ENCODE peak calls at places on chromosomes 6 and 20, in five cellular contexts. One of them, this sample, is unnamed.

GRCh38 chr6:26243132-26243531 is 121.9 kb upstream of the BTN3A2 start:
- DNase-seq in prostate gland: no peak
- DNase-seq in A549: no peak
- DNase-seq in fibroblast of pulmonary artery: no peak
- DNase-seq in hepatocyte: peak; percentile 78
- DNase-seq in this sample: no peak

GRCh38 chr6:25659633-25660368 is 7.8 kb downstream of the SCGN start:
- DNase-seq in prostate gland: no peak
- DNase-seq in A549: no peak
- DNase-seq in fibroblast of pulmonary artery: no peak
- DNase-seq in hepatocyte: no peak
- DNase-seq in this sample: no peak

GRCh38 chr20:13009682-13010406 is 1.1 kb downstream of the SPTLC3 start:
- DNase-seq in prostate gland: peak; percentile 71
- DNase-seq in A549: no peak
- DNase-seq in fibroblast of pulmonary artery: peak; percentile 98
- DNase-seq in hepatocyte: peak; percentile 59
- DNase-seq in this sample: peak; percentile 77

GRCh38 chr6:150992682-150993081 is 127.2 kb downstream of the MTHFD1L start:
- DNase-seq in prostate gland: no peak
- DNase-seq in A549: no peak
- DNase-seq in fibroblast of pulmonary artery: no peak
- DNase-seq in hepatocyte: no peak
- DNase-seq in this sample: no peak

GRCh38 chr20:62734881-62735280 is 26.2 kb downstream of the NTSR1 start:
- DNase-seq in prostate gland: no peak
- DNase-seq in A549: no peak
- DNase-seq in fibroblast of pulmonary artery: no peak
- DNase-seq in hepatocyte: no peak
- DNase-seq in this sample: no peak

GRCh38 chr6:34017106-34017805 is 128.6 kb downstream of the GRM4 start:
- DNase-seq in prostate gland: no peak
- DNase-seq in A549: no peak
- DNase-seq in fibroblast of pulmonary artery: no peak
- DNase-seq in hepatocyte: no peak
- DNase-seq in this sample: no peak

GRCh38 chr6:168885196-168885595 is 368.4 kb downstream of the THBS2 start:
- DNase-seq in prostate gland: no peak
- DNase-seq in A549: no peak
- DNase-seq in fibroblast of pulmonary artery: no peak
- DNase-seq in hepatocyte: no peak
- DNase-seq in this sample: no peak

GRCh38 chr20:18856873-18857272 is 43.3 kb downstream of the SCP2D1 start:
- DNase-seq in prostate gland: no peak
- DNase-seq in A549: no peak
- DNase-seq in fibroblast of pulmonary artery: no peak
- DNase-seq in hepatocyte: no peak
- DNase-seq in this sample: no peak

GRCh38 chr6:5213851-5214507 is 46.8 kb downstream of the LYRM4 start:
- DNase-seq in prostate gland: no peak
- DNase-seq in A549: no peak
- DNase-seq in fibroblast of pulmonary artery: peak; percentile 64
- DNase-seq in hepatocyte: no peak
- DNase-seq in this sample: no peak

GRCh38 chr6:20025681-20026080 is 186.6 kb downstream of the MBOAT1 start:
- DNase-seq in prostate gland: no peak
- DNase-seq in A549: no peak
- DNase-seq in fibroblast of pulmonary artery: no peak
- DNase-seq in hepatocyte: no peak
- DNase-seq in this sample: no peak

GRCh38 chr6:32637219-32637880 is at the start of gene HLA-DQA1:
- DNase-seq in prostate gland: no peak
- DNase-seq in A549: no peak
- DNase-seq in fibroblast of pulmonary artery: no peak
- DNase-seq in hepatocyte: no peak
- DNase-seq in this sample: peak; percentile 95

GRCh38 chr20:33947709-33948295 is 45.9 kb upstream of the RALY start:
- DNase-seq in prostate gland: no peak
- DNase-seq in A549: peak; percentile 88
- DNase-seq in fibroblast of pulmonary artery: peak; percentile 49
- DNase-seq in hepatocyte: peak; percentile 19
- DNase-seq in this sample: peak; percentile 64

GRCh38 chr6:127520061-127520460 is 926 bp upstream of the MTCL3 start:
- DNase-seq in prostate gland: no peak
- DNase-seq in A549: peak; percentile 11
- DNase-seq in fibroblast of pulmonary artery: peak; percentile 44
- DNase-seq in hepatocyte: peak; percentile 15
- DNase-seq in this sample: no peak

GRCh38 chr6:13404115-13404891 is 76.0 kb upstream of the TBC1D7 start:
- DNase-seq in prostate gland: no peak
- DNase-seq in A549: no peak
- DNase-seq in fibroblast of pulmonary artery: peak; percentile 79
- DNase-seq in hepatocyte: no peak
- DNase-seq in this sample: no peak

GRCh38 chr20:61178431-61179080 is 73.5 kb upstream of the CDH4 start:
- DNase-seq in prostate gland: no peak
- DNase-seq in A549: no peak
- DNase-seq in fibroblast of pulmonary artery: no peak
- DNase-seq in hepatocyte: peak; percentile 61
- DNase-seq in this sample: no peak

GRCh38 chr6:132483779-132484679 is 28.9 kb downstream of the STX7 start:
- DNase-seq in prostate gland: peak; percentile 43
- DNase-seq in A549: peak; percentile 56
- DNase-seq in fibroblast of pulmonary artery: peak; percentile 84
- DNase-seq in hepatocyte: peak; percentile 76
- DNase-seq in this sample: peak; percentile 81

DNA sequence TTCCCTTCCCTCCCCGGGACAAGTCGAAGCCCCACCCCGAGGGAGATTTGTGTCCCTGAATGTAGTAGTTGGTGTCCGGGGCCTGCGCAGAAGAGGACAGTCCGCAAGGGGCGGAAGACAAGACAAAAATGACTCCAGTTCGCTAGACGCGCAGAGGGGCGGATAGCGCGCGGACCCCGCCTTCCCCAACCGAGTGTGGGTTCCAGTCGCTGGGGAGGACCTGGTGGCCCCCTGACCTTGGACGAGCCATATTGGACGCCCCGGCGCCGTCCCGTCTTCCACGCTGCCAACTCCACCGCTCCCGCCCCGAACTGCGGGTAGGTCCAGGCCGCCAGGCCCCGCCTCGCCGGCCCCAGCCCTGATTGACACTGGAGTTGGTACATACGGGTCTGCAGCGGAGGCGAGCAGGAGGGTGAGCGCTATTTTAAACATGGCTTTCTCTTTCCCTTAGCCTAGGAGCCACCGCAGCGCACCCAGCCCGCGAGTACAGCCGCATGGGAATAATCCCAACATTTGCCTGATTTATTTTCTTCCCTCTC is 802 bp downstream of the HMGN3 start:
- DNase-seq in prostate gland: peak; percentile 85
- DNase-seq in A549: peak; percentile 88
- DNase-seq in fibroblast of pulmonary artery: peak; percentile 92
- DNase-seq in hepatocyte: peak; percentile 91
- DNase-seq in this sample: peak; percentile 91
- TF ChIP-seq CTCF in prostate gland: peak; percentile 48
- TF ChIP-seq CTCF in A549: no peak
- TF ChIP-seq CTCF in fibroblast of pulmonary artery: peak; percentile 30
- TF ChIP-seq CTCF in hepatocyte: peak; percentile 31
- TF ChIP-seq CTCF in this sample: peak; percentile 29

GRCh38 chr6:7543761-7544424 is 2.4 kb downstream of the DSP start:
- DNase-seq in prostate gland: no peak
- DNase-seq in A549: no peak
- DNase-seq in fibroblast of pulmonary artery: no peak
- DNase-seq in hepatocyte: peak; percentile 38
- DNase-seq in this sample: no peak
- H3K4me3 ChIP-seq in prostate gland: peak overlapping the region; percentile 91
- H3K4me3 ChIP-seq in A549: peak overlapping the region; percentile 66
- H3K4me3 ChIP-seq in fibroblast of pulmonary artery: no peak overlapping the region
- H3K4me3 ChIP-seq in hepatocyte: peak overlapping the region; percentile 84
- H3K4me3 ChIP-seq in this sample: no peak overlapping the region

GRCh38 chr20:38962044-38962897 is at the start of gene DHX35:
- DNase-seq in prostate gland: peak; percentile 98
- DNase-seq in A549: peak; percentile 97
- DNase-seq in fibroblast of pulmonary artery: peak; percentile 97
- DNase-seq in hepatocyte: peak; percentile 100
- DNase-seq in this sample: peak; percentile 99

GRCh38 chr20:38963745-38964144 is 1.6 kb downstream of the DHX35 start:
- DNase-seq in prostate gland: no peak
- DNase-seq in A549: no peak
- DNase-seq in fibroblast of pulmonary artery: no peak
- DNase-seq in hepatocyte: no peak
- DNase-seq in this sample: no peak

GRCh38 chr20:38965264-38965663 is 3.1 kb downstream of the DHX35 start:
- DNase-seq in prostate gland: no peak
- DNase-seq in A549: no peak
- DNase-seq in fibroblast of pulmonary artery: no peak
- DNase-seq in hepatocyte: no peak
- DNase-seq in this sample: no peak

GRCh38 chr20:38961530-38962043 is 557 bp upstream of the DHX35 start:
- DNase-seq in prostate gland: no peak
- DNase-seq in A549: peak; percentile 12
- DNase-seq in fibroblast of pulmonary artery: no peak
- DNase-seq in hepatocyte: no peak
- DNase-seq in this sample: peak; percentile 42

DNA sequence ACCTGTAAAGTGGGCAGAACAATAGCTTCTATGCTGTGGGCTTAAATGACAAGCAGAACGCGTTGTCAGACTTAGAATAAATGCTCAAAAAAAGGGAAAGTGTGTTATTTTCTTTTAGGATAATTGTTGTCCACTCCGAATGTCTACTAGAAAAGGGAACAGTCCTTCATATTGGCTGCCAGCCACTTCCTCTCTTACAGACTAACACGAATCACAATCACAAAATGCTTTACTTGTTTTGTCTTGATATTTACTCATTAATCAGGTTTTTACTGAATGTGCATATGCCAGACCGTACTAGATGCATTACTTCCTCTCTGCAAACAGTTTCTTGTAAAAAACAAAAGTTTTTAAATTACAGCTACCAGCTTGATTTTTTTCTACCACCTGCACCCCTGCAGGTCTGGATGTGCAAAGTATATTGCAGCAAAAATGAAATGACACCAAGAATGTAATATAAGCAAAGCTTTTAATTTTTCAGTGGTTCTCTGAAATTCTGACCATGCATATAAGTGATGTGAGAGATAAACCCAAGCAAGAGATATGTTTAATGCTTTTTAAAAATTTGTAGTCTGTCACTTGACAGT is 847 bp downstream of the DHX35 start:
- DNase-seq in prostate gland: no peak
- DNase-seq in A549: no peak
- DNase-seq in fibroblast of pulmonary artery: no peak
- DNase-seq in hepatocyte: no peak
- DNase-seq in this sample: no peak
- TF ChIP-seq CTCF in prostate gland: no peak
- TF ChIP-seq CTCF in A549: no peak
- TF ChIP-seq CTCF in fibroblast of pulmonary artery: no peak
- TF ChIP-seq CTCF in hepatocyte: no peak
- TF ChIP-seq CTCF in this sample: no peak

GRCh38 chr6:99348220-99348822 is 1.2 kb downstream of the FAXC start:
- DNase-seq in prostate gland: no peak
- DNase-seq in A549: no peak
- DNase-seq in fibroblast of pulmonary artery: no peak
- DNase-seq in hepatocyte: no peak
- DNase-seq in this sample: no peak
- H3K4me3 ChIP-seq in prostate gland: peak overlapping the region; percentile 79
- H3K4me3 ChIP-seq in A549: no peak overlapping the region
- H3K4me3 ChIP-seq in fibroblast of pulmonary artery: no peak overlapping the region
- H3K4me3 ChIP-seq in hepatocyte: peak overlapping the region; percentile 66
- H3K4me3 ChIP-seq in this sample: no peak overlapping the region

DNA sequence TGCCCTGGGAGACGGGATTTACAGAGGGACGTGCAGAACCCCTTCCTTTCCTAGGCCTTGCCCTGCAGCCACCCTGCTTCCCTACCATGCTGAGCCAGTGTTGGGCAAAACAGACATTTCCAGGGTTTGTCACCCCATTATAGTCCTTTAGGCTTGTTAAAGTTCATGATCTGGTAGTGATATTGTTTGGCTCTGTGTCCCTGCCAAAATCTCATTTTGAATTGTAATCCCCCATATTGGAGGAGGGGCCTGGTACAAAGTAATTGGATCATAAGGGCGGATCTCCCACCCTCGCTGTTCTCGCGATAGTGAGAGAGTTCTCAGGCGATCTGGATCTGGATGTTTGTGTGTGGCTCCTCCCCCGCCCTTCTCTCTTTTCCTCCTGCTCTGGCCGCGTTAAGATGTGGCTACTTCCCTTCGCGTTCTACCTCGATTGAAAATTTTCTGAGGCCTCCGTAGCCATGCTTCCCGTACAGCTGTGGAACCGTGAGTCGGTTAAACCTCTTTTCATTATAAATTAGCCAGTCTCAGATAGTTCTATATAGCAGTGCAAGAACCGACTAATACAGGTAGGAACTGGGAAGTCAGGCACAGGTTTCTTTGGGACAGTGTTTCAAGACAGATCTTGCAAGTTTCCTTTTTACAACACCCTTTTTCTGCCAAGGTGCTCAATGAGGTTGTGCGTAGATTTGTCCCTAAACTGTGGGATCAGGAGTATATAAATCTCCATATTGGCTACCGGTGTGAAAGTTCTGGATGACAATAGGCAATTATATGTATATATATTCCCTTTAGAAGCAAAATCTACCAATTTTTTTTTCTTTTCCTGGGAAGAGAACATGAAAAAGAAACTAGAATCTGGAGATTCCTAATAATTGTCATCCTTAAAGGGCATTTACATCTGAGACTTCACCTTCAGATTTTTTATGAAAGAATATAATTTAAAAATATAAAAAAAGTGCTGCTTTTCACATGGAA is 152.1 kb downstream of the SAMD5 start:
- DNase-seq in prostate gland: no peak
- DNase-seq in A549: no peak
- DNase-seq in fibroblast of pulmonary artery: no peak
- DNase-seq in hepatocyte: no peak
- DNase-seq in this sample: no peak
- TF ChIP-seq CTCF in prostate gland: no peak
- TF ChIP-seq CTCF in A549: no peak
- TF ChIP-seq CTCF in fibroblast of pulmonary artery: no peak
- TF ChIP-seq CTCF in hepatocyte: no peak
- TF ChIP-seq CTCF in this sample: no peak

GRCh38 chr6:6684365-6684833 is 95.9 kb downstream of the LY86 start:
- DNase-seq in prostate gland: no peak
- DNase-seq in A549: no peak
- DNase-seq in fibroblast of pulmonary artery: no peak
- DNase-seq in hepatocyte: no peak
- DNase-seq in this sample: peak; percentile 95

GRCh38 chr6:6688283-6688682 is 99.8 kb downstream of the LY86 start:
- DNase-seq in prostate gland: no peak
- DNase-seq in A549: no peak
- DNase-seq in fibroblast of pulmonary artery: peak; percentile 64
- DNase-seq in hepatocyte: no peak
- DNase-seq in this sample: peak; percentile 43

GRCh38 chr6:6686748-6687601 is 98.5 kb downstream of the LY86 start:
- DNase-seq in prostate gland: peak; percentile 69
- DNase-seq in A549: peak; percentile 95
- DNase-seq in fibroblast of pulmonary artery: peak; percentile 72
- DNase-seq in hepatocyte: peak; percentile 95
- DNase-seq in this sample: no peak

GRCh38 chr6:6685249-6685667 is 96.7 kb downstream of the LY86 start:
- DNase-seq in prostate gland: no peak
- DNase-seq in A549: no peak
- DNase-seq in fibroblast of pulmonary artery: no peak
- DNase-seq in hepatocyte: no peak
- DNase-seq in this sample: peak; percentile 61

GRCh38 chr6:6686176-6686575 is 97.7 kb downstream of the LY86 start:
- DNase-seq in prostate gland: no peak
- DNase-seq in A549: no peak
- DNase-seq in fibroblast of pulmonary artery: no peak
- DNase-seq in hepatocyte: no peak
- DNase-seq in this sample: no peak
- H3K4me3 ChIP-seq in prostate gland: no peak overlapping the region
- H3K4me3 ChIP-seq in A549: peak overlapping the region; percentile 53
- H3K4me3 ChIP-seq in fibroblast of pulmonary artery: no peak overlapping the region
- H3K4me3 ChIP-seq in hepatocyte: no peak overlapping the region
- H3K4me3 ChIP-seq in this sample: no peak overlapping the region

This sample was measured in GM12865.